ENCODE peak calls at places on chromosomes 5 and 9, in six cellular contexts. D is HCT116, B is right lobe of liver, N is GM12878, P is A549, G is body of pancreas. Q is an unnamed sample.

GRCh38 chr5:89263846-89264245 is 380.9 kb upstream of the MEF2C start:
- ATAC-seq in P (no peak), B (no peak), D (no peak), G (no peak), N (peak), Q (no peak)

GRCh38 chr9:85602742-85603141 is 139.0 kb downstream of the AGTPBP1 start:
- ATAC-seq in N (no peak), G (no peak), B (no peak), P (no peak), D (no peak), Q (no peak)

GRCh38 chr5:131204964-131205363 is 34.2 kb downstream of the LYRM7 start:
- ATAC-seq in G (no peak), D (no peak), N (no peak), P (no peak), B (no peak), Q (no peak)

GRCh38 chr5:50575745-50576144 is 90.7 kb upstream of the PARP8 start:
- ATAC-seq in N (peak), B (no peak), D (no peak), G (no peak), P (no peak), Q (no peak)

GRCh38 chr5:23446436-23446835 is 61.0 kb upstream of the PRDM9 start:
- ATAC-seq in G (no peak), N (no peak), B (no peak), P (no peak), D (no peak), Q (no peak)

GRCh38 chr5:181189363-181189961 is 15.5 kb downstream of the TRIM7 start:
- ATAC-seq in P (peak), B (no peak), N (peak), G (no peak), D (no peak), Q (no peak)

GRCh38 chr5:169302046-169302445 is 1.1 kb upstream of the SLIT3 start:
- ATAC-seq in G (no peak), D (no peak), P (no peak), N (peak), B (no peak), Q (no peak)

GRCh38 chr9:8895498-8896224 is 1096.1 kb upstream of the DMAC1 start:
- ATAC-seq in D (no peak), P (peak), B (peak), N (peak), G (peak), Q (no peak)

GRCh38 chr5:67085616-67086015 is 111.0 kb downstream of the CD180 start:
- ATAC-seq in B (no peak), D (no peak), G (peak), P (no peak), N (no peak), Q (no peak)

GRCh38 chr5:122129332-122129731 is at the start of gene ZNF474:
- ATAC-seq in G (no peak), D (no peak), B (no peak), N (no peak), P (peak), Q (peak)

GRCh38 chr9:8420416-8420815 is 620.8 kb upstream of the DMAC1 start:
- ATAC-seq in D (no peak), G (no peak), N (no peak), B (no peak), P (no peak), Q (no peak)

GRCh38 chr5:7970816-7971215 is 101.9 kb downstream of the MTRR start:
- ATAC-seq in P (no peak), D (no peak), G (no peak), B (no peak), N (peak), Q (no peak)

GRCh38 chr5:39476466-39477215 is 51.9 kb upstream of the DAB2 start:
- ATAC-seq in G (no peak), P (no peak), N (no peak), D (no peak), B (no peak), Q (no peak)

GRCh38 chr9:84738353-84738752 is 68.8 kb downstream of the NTRK2 start:
- ATAC-seq in B (no peak), P (no peak), G (no peak), N (peak), D (no peak), Q (no peak)

GRCh38 chr5:178467261-178468195 is 122.7 kb downstream of the COL23A1 start:
- ATAC-seq in G (peak), P (no peak), N (no peak), B (peak), D (no peak), Q (peak)

GRCh38 chr9:71758785-71759184 is 9.5 kb downstream of the CEMIP2 start:
- ATAC-seq in G (peak), B (peak), P (no peak), N (no peak), D (peak), Q (no peak)

GRCh38 chr9:124818431-124819281 is 34.6 kb upstream of the WDR38 start:
- ATAC-seq in D (peak), B (peak), N (peak), G (peak), P (peak), Q (no peak)

GRCh38 chr5:135246923-135247795 is 151.9 kb downstream of the MACROH2A1 start:
- ATAC-seq in D (peak), G (no peak), P (peak), N (no peak), B (no peak), Q (no peak)

GRCh38 chr5:5066276-5067186 is 73.6 kb upstream of the ADAMTS16 start:
- ATAC-seq in D (no peak), P (no peak), G (peak), N (no peak), B (no peak), Q (peak)

GRCh38 chr5:8993031-8993430 is 552.8 kb downstream of the SEMA5A start:
- ATAC-seq in B (no peak), D (no peak), N (no peak), P (no peak), G (no peak), Q (no peak)

GRCh38 chr5:65102501-65102825 is 333.7 kb downstream of the CWC27 start:
- ATAC-seq in B (peak), G (peak), D (no peak), N (peak), P (peak), Q (peak)

GRCh38 chr5:124707516-124707915 is 38.9 kb downstream of the ZNF608 start:
- ATAC-seq in P (no peak), D (no peak), B (no peak), G (no peak), N (peak), Q (no peak)

GRCh38 chr9:130432796-130433167 is 12.0 kb upstream of the ASS1 start:
- ATAC-seq in G (no peak), B (peak), D (no peak), N (no peak), P (no peak), Q (no peak)

GRCh38 chr9:94927762-94928158 is 201.3 kb downstream of the AOPEP start:
- ATAC-seq in G (no peak), N (no peak), D (no peak), P (no peak), B (no peak), Q (no peak)

GRCh38 chr9:91746904-91747303 is 203.1 kb downstream of the ROR2 start:
- ATAC-seq in D (no peak), P (no peak), G (no peak), N (no peak), B (no peak), Q (no peak)

GRCh38 chr5:12245429-12245828 is 341.2 kb upstream of the CTNND2 start:
- ATAC-seq in D (no peak), P (no peak), N (no peak), G (no peak), B (no peak), Q (no peak)

GRCh38 chr5:96338624-96339023 is 94.4 kb downstream of the PCSK1 start:
- ATAC-seq in B (peak), D (no peak), G (peak), N (no peak), P (peak), Q (peak)

GRCh38 chr5:122882836-122883235 is 37.4 kb downstream of the SNX24 start:
- ATAC-seq in G (no peak), N (peak), B (no peak), P (peak), D (no peak), Q (no peak)

GRCh38 chr5:135438712-135439111 is 8.4 kb downstream of the DCANP1 start:
- ATAC-seq in G (no peak), P (no peak), N (no peak), D (peak), B (no peak), Q (no peak)

GRCh38 chr5:144030904-144031303 is 139.6 kb downstream of the YIPF5 start:
- ATAC-seq in G (no peak), P (no peak), D (no peak), N (no peak), B (no peak), Q (no peak)

GRCh38 chr5:129496410-129496809 is 36.3 kb downstream of the ADAMTS19 start:
- ATAC-seq in B (no peak), G (no peak), D (no peak), P (no peak), N (no peak), Q (no peak)

GRCh38 chr9:459491-460444 is 245.1 kb downstream of the DOCK8 start:
- ATAC-seq in B (no peak), N (peak), G (no peak), D (peak), P (peak), Q (no peak)

GRCh38 chr9:81628897-81629296 is 60.5 kb downstream of the TLE1 start:
- ATAC-seq in N (no peak), G (no peak), D (no peak), P (peak), B (no peak), Q (no peak)

GRCh38 chr9:98833090-98833956 is 25.9 kb downstream of the GALNT12 start:
- ATAC-seq in D (no peak), N (no peak), B (no peak), G (peak), P (no peak), Q (no peak)
- TF ChIP-seq POLR2A in D (no peak), N (no peak), B (no peak), G (no peak), P (no peak), Q (no peak)

DNA sequence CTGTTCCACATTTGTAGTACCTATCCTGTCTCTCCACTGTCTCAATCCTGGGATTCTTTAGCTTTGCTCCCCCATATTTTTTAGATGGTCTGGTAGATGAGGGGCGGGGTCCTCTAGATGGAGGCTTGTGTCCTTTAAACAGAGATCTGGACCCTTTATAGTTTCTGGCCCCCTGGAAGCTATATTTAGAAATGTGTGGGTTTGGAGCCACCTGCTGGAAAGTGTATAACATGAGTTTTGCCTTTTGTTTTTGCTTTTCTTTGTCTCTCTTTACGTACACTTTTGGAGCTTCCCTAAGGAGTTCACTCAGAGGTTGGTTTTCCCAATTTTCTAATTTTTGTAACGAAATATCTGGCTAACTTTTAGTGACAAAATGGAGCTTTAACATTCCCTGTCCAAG is 110.7 kb downstream of the CFAP95 start:
- ATAC-seq in B (no peak), N (no peak), P (peak), G (no peak), D (peak), Q (no peak)
- TF ChIP-seq CTCF in B (peak), N (no peak), P (peak), G (no peak), D (peak), Q (no peak)

DNA sequence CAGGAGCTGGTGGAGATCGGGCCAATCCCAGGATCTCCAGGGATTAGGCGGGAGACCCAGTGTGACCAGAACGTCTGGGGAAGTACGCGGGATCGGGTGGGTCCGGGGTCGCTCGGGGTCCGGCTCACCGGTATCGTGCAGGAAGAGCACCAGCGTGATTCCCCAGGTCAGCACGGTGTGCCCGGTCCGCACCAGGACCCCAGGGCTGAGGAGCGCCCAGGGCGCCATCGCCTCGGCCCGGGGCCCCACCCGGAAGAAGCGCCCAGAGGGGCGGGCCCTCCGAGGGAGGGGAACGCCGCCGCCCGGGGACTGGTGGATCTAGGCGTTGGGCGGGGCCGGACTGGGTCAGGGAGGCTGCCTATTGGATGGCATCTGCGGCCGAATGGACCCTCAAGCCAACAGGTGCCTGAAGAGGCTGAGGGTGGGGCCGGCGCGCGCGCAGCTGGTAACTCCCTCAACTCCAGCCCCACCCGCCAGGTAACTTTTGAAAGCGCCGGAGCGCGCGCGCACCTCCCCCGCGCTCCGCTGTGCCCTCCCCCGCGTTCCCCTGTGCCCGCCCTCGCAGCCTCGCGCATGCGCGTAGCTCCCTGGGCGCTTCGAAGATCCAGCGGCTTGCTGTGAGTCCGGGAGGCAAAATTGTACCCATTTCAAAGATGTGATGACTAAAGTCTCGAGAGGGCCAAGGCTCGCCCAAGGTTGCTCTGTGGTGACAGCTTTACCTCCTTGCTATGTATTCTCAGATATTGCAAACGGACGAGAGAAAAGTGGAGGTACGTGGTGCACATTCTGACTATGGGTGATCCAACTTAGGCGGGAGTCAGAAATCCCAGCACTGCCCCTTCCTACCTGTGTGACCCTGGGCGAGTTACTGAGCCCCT is at the start of gene ZDHHC12:
- ATAC-seq in G (peak), B (peak), N (peak), D (peak), P (peak), Q (peak)
- TF ChIP-seq POLR2A in G (peak), B (peak), N (peak), D (peak), P (peak), Q (peak)

GRCh38 chr9:36400332-36401178 is 486 bp upstream of the RNF38 start:
- ATAC-seq in D (peak), N (peak), P (peak), B (peak), G (peak), Q (peak)
- TF ChIP-seq CTCF in D (no peak), N (no peak), P (no peak), B (no peak), G (peak), Q (no peak)

DNA sequence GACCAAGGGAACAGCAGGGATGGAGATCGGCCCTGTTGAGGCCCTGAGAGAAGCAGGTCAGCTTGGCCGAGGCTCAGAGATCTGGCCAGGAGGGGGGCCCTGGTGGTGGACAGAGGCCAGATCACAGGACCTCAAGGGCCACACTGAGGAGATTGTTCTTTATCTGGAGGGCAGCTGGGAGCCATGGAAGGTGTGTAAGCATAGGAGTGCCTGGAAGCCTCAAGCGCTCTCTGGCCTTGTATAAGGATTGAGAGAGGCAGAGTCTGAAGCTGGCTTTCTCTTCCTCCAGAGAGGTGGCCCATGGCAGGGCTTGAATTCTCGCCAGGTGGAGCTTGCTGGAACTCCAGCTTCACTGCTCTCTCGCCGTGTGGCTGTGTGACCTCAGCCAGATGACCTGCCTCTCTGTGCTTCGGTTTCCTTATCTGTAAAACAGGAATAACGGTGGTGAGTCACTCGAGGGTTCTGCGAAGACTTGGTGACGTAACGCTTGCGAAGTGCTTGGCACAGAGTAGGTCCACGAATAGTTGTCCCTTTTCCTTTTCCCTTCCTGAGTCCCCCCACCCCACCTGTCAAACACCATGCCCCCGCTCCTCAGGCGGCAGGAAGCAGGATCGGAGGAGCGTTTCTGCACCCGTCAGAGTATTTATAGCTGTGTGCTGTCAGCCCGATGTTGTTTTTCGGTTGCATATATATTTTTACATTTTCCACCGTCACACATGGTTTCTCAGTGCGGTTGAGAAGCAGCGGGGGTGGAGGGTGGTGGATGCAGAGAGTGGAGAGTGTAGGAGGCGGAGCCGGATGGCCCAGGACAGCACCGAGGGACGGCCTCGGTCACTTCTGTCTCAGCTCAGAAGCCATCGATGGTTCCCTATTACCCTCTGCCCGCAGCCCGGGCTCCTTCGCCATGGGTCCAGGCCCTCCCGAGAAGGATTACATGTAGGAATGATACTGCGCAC is 17.0 kb upstream of the CRB2 start:
- ATAC-seq in P (no peak), G (no peak), N (peak), B (peak), D (no peak), Q (no peak)
- TF ChIP-seq POLR2A in P (no peak), G (no peak), N (peak), B (no peak), D (no peak), Q (no peak)

GRCh38 chr5:148913493-148913892 is 87.1 kb downstream of the ADRB2 start:
- ATAC-seq in N (no peak), D (no peak), G (no peak), P (peak), B (no peak), Q (no peak)

GRCh38 chr5:148913985-148914421 is 87.6 kb downstream of the ADRB2 start:
- ATAC-seq in D (no peak), N (peak), P (peak), G (peak), B (no peak), Q (no peak)

GRCh38 chr5:148912146-148912545 is 85.7 kb downstream of the ADRB2 start:
- ATAC-seq in N (no peak), B (no peak), G (no peak), D (peak), P (no peak), Q (no peak)

GRCh38 chr5:148911386-148911785 is 85.0 kb downstream of the ADRB2 start:
- ATAC-seq in N (no peak), B (no peak), G (no peak), D (no peak), P (no peak), Q (no peak)

GRCh38 chr5:148912714-148913398 is 86.4 kb downstream of the ADRB2 start:
- ATAC-seq in N (no peak), P (peak), B (peak), D (peak), G (peak), Q (no peak)
- TF ChIP-seq CTCF in N (no peak), P (peak), B (peak), D (peak), G (peak), Q (peak)

GRCh38 chr5:149733129-149733900 is 3.2 kb downstream of the PPARGC1B start:
- ATAC-seq in D (no peak), N (no peak), B (peak), P (no peak), G (no peak), Q (no peak)

GRCh38 chr5:149731332-149731616 is 1.2 kb downstream of the PPARGC1B start:
- ATAC-seq in G (peak), N (no peak), P (peak), B (no peak), D (no peak), Q (no peak)

GRCh38 chr5:149731617-149732400 is 1.7 kb downstream of the PPARGC1B start:
- ATAC-seq in B (peak), G (peak), N (peak), P (peak), D (peak), Q (peak)

GRCh38 chr5:149730620-149731331 is 666 bp downstream of the PPARGC1B start:
- ATAC-seq in N (peak), P (peak), B (peak), G (peak), D (peak), Q (peak)

GRCh38 chr5:149732500-149733128 is 2.5 kb downstream of the PPARGC1B start:
- ATAC-seq in G (no peak), N (no peak), P (no peak), D (no peak), B (peak), Q (peak)
- TF ChIP-seq POLR2A in G (no peak), N (no peak), P (no peak), D (no peak), B (no peak), Q (no peak)

GRCh38 chr5:112921833-112922817 is at the start of gene REEP5:
- ATAC-seq in P (peak), B (peak), D (peak), N (peak), G (peak), Q (peak)

GRCh38 chr5:112918679-112919078 is 3.3 kb downstream of the REEP5 start:
- ATAC-seq in D (no peak), B (no peak), G (no peak), N (no peak), P (no peak), Q (no peak)

GRCh38 chr5:112923148-112923917 is 1.3 kb upstream of the REEP5 start:
- ATAC-seq in G (no peak), N (peak), P (no peak), D (no peak), B (no peak), Q (no peak)

GRCh38 chr5:112923988-112924387 is 2.0 kb upstream of the REEP5 start:
- ATAC-seq in N (no peak), D (no peak), G (no peak), B (no peak), P (no peak), Q (no peak)

GRCh38 chr5:112921031-112921832 is 795 bp downstream of the REEP5 start:
- ATAC-seq in D (peak), B (peak), P (peak), G (peak), N (peak), Q (peak)
- TF ChIP-seq CTCF in D (no peak), B (peak), P (no peak), G (no peak), N (peak), Q (peak)